ENCODE peak calls at places on chromosomes 6 and 20, in four cellular contexts. One of them, this sample, is unnamed.

GRCh38 chr20:56592211-56592610 is 36.9 kb upstream of the TFAP2C start:
- DNase-seq in EL: no peak
- DNase-seq in hypothalamus: no peak
- DNase-seq in NCI-H146: no peak
- DNase-seq in this sample: no peak

GRCh38 chr20:50054626-50055511 is 58.1 kb downstream of the UBE2V1 start:
- DNase-seq in hypothalamus: no peak
- DNase-seq in NCI-H146: no peak
- DNase-seq in EL: no peak
- DNase-seq in this sample: no peak

GRCh38 chr20:63642518-63643247 is 10.5 kb downstream of the STMN3 start:
- DNase-seq in EL: no peak
- DNase-seq in hypothalamus: no peak
- DNase-seq in NCI-H146: peak
- DNase-seq in this sample: no peak

GRCh38 chr6:82205793-82206425 is 41.6 kb downstream of the IBTK start:
- DNase-seq in hypothalamus: no peak
- DNase-seq in EL: peak
- DNase-seq in NCI-H146: peak
- DNase-seq in this sample: peak

GRCh38 chr6:112122758-112123157 is 35.4 kb downstream of the FAM229B start:
- DNase-seq in EL: no peak
- DNase-seq in hypothalamus: no peak
- DNase-seq in NCI-H146: no peak
- DNase-seq in this sample: no peak

GRCh38 chr6:149225946-149226345 is 91.6 kb upstream of the TAB2 start:
- DNase-seq in NCI-H146: no peak
- DNase-seq in hypothalamus: no peak
- DNase-seq in EL: no peak
- DNase-seq in this sample: no peak

GRCh38 chr6:36829919-36830544 is 9.2 kb downstream of the CPNE5 start:
- DNase-seq in hypothalamus: no peak
- DNase-seq in EL: no peak
- DNase-seq in NCI-H146: no peak
- DNase-seq in this sample: peak

GRCh38 chr6:170032706-170033309 is 258.1 kb downstream of the DLL1 start:
- DNase-seq in EL: no peak
- DNase-seq in NCI-H146: no peak
- DNase-seq in hypothalamus: no peak
- DNase-seq in this sample: no peak

GRCh38 chr20:43914697-43915208 is at the start of gene TOX2:
- DNase-seq in hypothalamus: no peak
- DNase-seq in EL: peak
- DNase-seq in NCI-H146: peak
- DNase-seq in this sample: peak

GRCh38 chr6:37804676-37805075 is 14.9 kb upstream of the ZFAND3 start:
- DNase-seq in hypothalamus: no peak
- DNase-seq in NCI-H146: no peak
- DNase-seq in EL: no peak
- DNase-seq in this sample: no peak

GRCh38 chr6:44967481-44967880 is 360.6 kb upstream of the RUNX2 start:
- DNase-seq in NCI-H146: no peak
- DNase-seq in EL: peak
- DNase-seq in hypothalamus: no peak
- DNase-seq in this sample: peak

GRCh38 chr20:32566379-32567374 is 18.5 kb downstream of the NOL4L start:
- DNase-seq in hypothalamus: no peak
- DNase-seq in NCI-H146: no peak
- DNase-seq in EL: no peak
- DNase-seq in this sample: no peak

This sample was measured in myocyte.